ENCODE peak calls at places on chromosome 15, in seven cellular contexts. One of them, this sample, is unnamed.

GRCh38 chr15:31083394-31083790 is 18.1 kb downstream of the TRPM1 start:
- DNase-seq in A673: no peak
- DNase-seq in IMR-90: no peak
- DNase-seq in CD4-positive, alpha-beta T cell: no peak
- DNase-seq in heart left ventricle: no peak
- DNase-seq in upper lobe of right lung: no peak
- DNase-seq in neuronal stem cell: no peak
- DNase-seq in this sample: no peak

GRCh38 chr15:61499371-61499770 is 270.3 kb upstream of the RORA start:
- DNase-seq in A673: no peak
- DNase-seq in IMR-90: no peak
- DNase-seq in CD4-positive, alpha-beta T cell: no peak
- DNase-seq in heart left ventricle: no peak
- DNase-seq in upper lobe of right lung: no peak
- DNase-seq in neuronal stem cell: no peak
- DNase-seq in this sample: no peak

GRCh38 chr15:67023517-67024321 is 41.7 kb upstream of the SMAD3 start:
- DNase-seq in A673: no peak
- DNase-seq in IMR-90: no peak
- DNase-seq in CD4-positive, alpha-beta T cell: no peak
- DNase-seq in heart left ventricle: no peak
- DNase-seq in upper lobe of right lung: no peak
- DNase-seq in neuronal stem cell: no peak
- DNase-seq in this sample: no peak

GRCh38 chr15:66995257-66995656 is 70.1 kb upstream of the SMAD3 start:
- DNase-seq in A673: no peak
- DNase-seq in IMR-90: peak
- DNase-seq in CD4-positive, alpha-beta T cell: no peak
- DNase-seq in heart left ventricle: no peak
- DNase-seq in upper lobe of right lung: no peak
- DNase-seq in neuronal stem cell: no peak
- DNase-seq in this sample: no peak

GRCh38 chr15:89912145-89912673 is 543 bp downstream of the ARPIN start:
- DNase-seq in A673: no peak
- DNase-seq in IMR-90: no peak
- DNase-seq in CD4-positive, alpha-beta T cell: no peak
- DNase-seq in heart left ventricle: peak
- DNase-seq in upper lobe of right lung: peak
- DNase-seq in neuronal stem cell: peak
- DNase-seq in this sample: no peak

GRCh38 chr15:76011611-76012010 is 613 bp downstream of the NRG4 start:
- DNase-seq in A673: no peak
- DNase-seq in IMR-90: no peak
- DNase-seq in CD4-positive, alpha-beta T cell: no peak
- DNase-seq in heart left ventricle: no peak
- DNase-seq in upper lobe of right lung: no peak
- DNase-seq in neuronal stem cell: no peak
- DNase-seq in this sample: no peak

GRCh38 chr15:67025719-67026118 is 39.7 kb upstream of the SMAD3 start:
- DNase-seq in A673: peak
- DNase-seq in IMR-90: peak
- DNase-seq in CD4-positive, alpha-beta T cell: no peak
- DNase-seq in heart left ventricle: peak
- DNase-seq in upper lobe of right lung: no peak
- DNase-seq in neuronal stem cell: no peak
- DNase-seq in this sample: no peak

GRCh38 chr15:101481917-101482525 is 7.5 kb downstream of the PCSK6 start:
- DNase-seq in A673: no peak
- DNase-seq in IMR-90: no peak
- DNase-seq in CD4-positive, alpha-beta T cell: no peak
- DNase-seq in heart left ventricle: no peak
- DNase-seq in upper lobe of right lung: no peak
- DNase-seq in neuronal stem cell: no peak
- DNase-seq in this sample: no peak

GRCh38 chr15:25022233-25022632 is 67.4 kb downstream of the SNRPN start:
- DNase-seq in A673: no peak
- DNase-seq in IMR-90: peak
- DNase-seq in CD4-positive, alpha-beta T cell: no peak
- DNase-seq in heart left ventricle: no peak
- DNase-seq in upper lobe of right lung: no peak
- DNase-seq in neuronal stem cell: no peak
- DNase-seq in this sample: no peak

GRCh38 chr15:76282451-76282850 is 28.8 kb downstream of the ETFA start:
- DNase-seq in A673: no peak
- DNase-seq in IMR-90: no peak
- DNase-seq in CD4-positive, alpha-beta T cell: no peak
- DNase-seq in heart left ventricle: no peak
- DNase-seq in upper lobe of right lung: no peak
- DNase-seq in neuronal stem cell: no peak
- DNase-seq in this sample: no peak

GRCh38 chr15:29970402-29970695 is 112.4 kb upstream of the GOLGA8J start:
- DNase-seq in A673: no peak
- DNase-seq in IMR-90: no peak
- DNase-seq in CD4-positive, alpha-beta T cell: no peak
- DNase-seq in heart left ventricle: no peak
- DNase-seq in upper lobe of right lung: no peak
- DNase-seq in neuronal stem cell: no peak
- DNase-seq in this sample: no peak

GRCh38 chr15:80906159-80906775 is 83.4 kb downstream of the MESD start:
- DNase-seq in A673: no peak
- DNase-seq in IMR-90: peak
- DNase-seq in CD4-positive, alpha-beta T cell: no peak
- DNase-seq in heart left ventricle: no peak
- DNase-seq in upper lobe of right lung: no peak
- DNase-seq in neuronal stem cell: no peak
- DNase-seq in this sample: no peak

GRCh38 chr15:40092416-40093223 is 16.1 kb downstream of the BMF start:
- DNase-seq in A673: peak
- DNase-seq in IMR-90: peak
- DNase-seq in CD4-positive, alpha-beta T cell: no peak
- DNase-seq in heart left ventricle: peak
- DNase-seq in upper lobe of right lung: peak
- DNase-seq in neuronal stem cell: no peak
- DNase-seq in this sample: peak

GRCh38 chr15:94523873-94524272 is 292.5 kb downstream of the MCTP2 start:
- DNase-seq in A673: no peak
- DNase-seq in IMR-90: no peak
- DNase-seq in CD4-positive, alpha-beta T cell: no peak
- DNase-seq in heart left ventricle: no peak
- DNase-seq in upper lobe of right lung: no peak
- DNase-seq in neuronal stem cell: no peak
- DNase-seq in this sample: no peak

GRCh38 chr15:55993804-55994539 is 560 bp upstream of the NEDD4 start:
- DNase-seq in A673: peak
- DNase-seq in IMR-90: peak
- DNase-seq in CD4-positive, alpha-beta T cell: no peak
- DNase-seq in heart left ventricle: no peak
- DNase-seq in upper lobe of right lung: no peak
- DNase-seq in neuronal stem cell: peak
- DNase-seq in this sample: no peak

GRCh38 chr15:96047255-96047931 is 283.1 kb upstream of the NR2F2 start:
- DNase-seq in A673: no peak
- DNase-seq in IMR-90: peak
- DNase-seq in CD4-positive, alpha-beta T cell: no peak
- DNase-seq in heart left ventricle: peak
- DNase-seq in upper lobe of right lung: no peak
- DNase-seq in neuronal stem cell: no peak
- DNase-seq in this sample: no peak

GRCh38 chr15:82297546-82297945 is 34.9 kb downstream of the SAXO2 start:
- DNase-seq in A673: no peak
- DNase-seq in IMR-90: no peak
- DNase-seq in CD4-positive, alpha-beta T cell: no peak
- DNase-seq in heart left ventricle: no peak
- DNase-seq in upper lobe of right lung: peak
- DNase-seq in neuronal stem cell: no peak
- DNase-seq in this sample: no peak

GRCh38 chr15:85396554-85396953 is 16.2 kb downstream of the AKAP13 start:
- DNase-seq in A673: no peak
- DNase-seq in IMR-90: no peak
- DNase-seq in CD4-positive, alpha-beta T cell: no peak
- DNase-seq in heart left ventricle: no peak
- DNase-seq in upper lobe of right lung: no peak
- DNase-seq in neuronal stem cell: no peak
- DNase-seq in this sample: no peak

GRCh38 chr15:85394552-85395333 is 14.3 kb downstream of the AKAP13 start:
- DNase-seq in A673: no peak
- DNase-seq in IMR-90: no peak
- DNase-seq in CD4-positive, alpha-beta T cell: no peak
- DNase-seq in heart left ventricle: no peak
- DNase-seq in upper lobe of right lung: no peak
- DNase-seq in neuronal stem cell: no peak
- DNase-seq in this sample: no peak

GRCh38 chr15:85397926-85398325 is 17.5 kb downstream of the AKAP13 start:
- DNase-seq in A673: no peak
- DNase-seq in IMR-90: no peak
- DNase-seq in CD4-positive, alpha-beta T cell: no peak
- DNase-seq in heart left ventricle: no peak
- DNase-seq in upper lobe of right lung: no peak
- DNase-seq in neuronal stem cell: no peak
- DNase-seq in this sample: no peak

GRCh38 chr15:85398822-85399221 is 18.4 kb downstream of the AKAP13 start:
- DNase-seq in A673: no peak
- DNase-seq in IMR-90: no peak
- DNase-seq in CD4-positive, alpha-beta T cell: no peak
- DNase-seq in heart left ventricle: no peak
- DNase-seq in upper lobe of right lung: no peak
- DNase-seq in neuronal stem cell: no peak
- DNase-seq in this sample: no peak

GRCh38 chr15:85397151-85397550 is 16.7 kb downstream of the AKAP13 start:
- DNase-seq in A673: no peak
- DNase-seq in IMR-90: no peak
- DNase-seq in CD4-positive, alpha-beta T cell: no peak
- DNase-seq in heart left ventricle: no peak
- DNase-seq in upper lobe of right lung: no peak
- DNase-seq in neuronal stem cell: no peak
- DNase-seq in this sample: no peak
- H3K27ac ChIP-seq in A673: no peak
- H3K27ac ChIP-seq in IMR-90: no peak
- H3K27ac ChIP-seq in CD4-positive, alpha-beta T cell: no peak
- H3K27ac ChIP-seq in heart left ventricle: no peak
- H3K27ac ChIP-seq in upper lobe of right lung: no peak
- H3K27ac ChIP-seq in neuronal stem cell: no peak
- H3K27ac ChIP-seq in this sample: no peak

GRCh38 chr15:38823272-38823671 is 258.7 kb upstream of the RASGRP1 start:
- DNase-seq in A673: no peak
- DNase-seq in IMR-90: no peak
- DNase-seq in CD4-positive, alpha-beta T cell: no peak
- DNase-seq in heart left ventricle: no peak
- DNase-seq in upper lobe of right lung: no peak
- DNase-seq in neuronal stem cell: no peak
- DNase-seq in this sample: no peak

GRCh38 chr15:38824719-38825118 is 260.1 kb upstream of the RASGRP1 start:
- DNase-seq in A673: no peak
- DNase-seq in IMR-90: no peak
- DNase-seq in CD4-positive, alpha-beta T cell: no peak
- DNase-seq in heart left ventricle: no peak
- DNase-seq in upper lobe of right lung: no peak
- DNase-seq in neuronal stem cell: no peak
- DNase-seq in this sample: no peak

GRCh38 chr15:38826880-38827279 is 262.3 kb upstream of the RASGRP1 start:
- DNase-seq in A673: no peak
- DNase-seq in IMR-90: peak
- DNase-seq in CD4-positive, alpha-beta T cell: no peak
- DNase-seq in heart left ventricle: no peak
- DNase-seq in upper lobe of right lung: no peak
- DNase-seq in neuronal stem cell: no peak
- DNase-seq in this sample: no peak

GRCh38 chr15:38828031-38828532 is 263.5 kb upstream of the RASGRP1 start:
- DNase-seq in A673: no peak
- DNase-seq in IMR-90: peak
- DNase-seq in CD4-positive, alpha-beta T cell: no peak
- DNase-seq in heart left ventricle: no peak
- DNase-seq in upper lobe of right lung: no peak
- DNase-seq in neuronal stem cell: no peak
- DNase-seq in this sample: no peak

GRCh38 chr15:38829086-38829485 is 264.5 kb upstream of the RASGRP1 start:
- DNase-seq in A673: no peak
- DNase-seq in IMR-90: no peak
- DNase-seq in CD4-positive, alpha-beta T cell: no peak
- DNase-seq in heart left ventricle: no peak
- DNase-seq in upper lobe of right lung: no peak
- DNase-seq in neuronal stem cell: no peak
- DNase-seq in this sample: no peak
- H3K27ac ChIP-seq in A673: no peak
- H3K27ac ChIP-seq in IMR-90: no peak
- H3K27ac ChIP-seq in CD4-positive, alpha-beta T cell: no peak
- H3K27ac ChIP-seq in heart left ventricle: no peak
- H3K27ac ChIP-seq in upper lobe of right lung: no peak
- H3K27ac ChIP-seq in neuronal stem cell: no peak
- H3K27ac ChIP-seq in this sample: no peak

DNA sequence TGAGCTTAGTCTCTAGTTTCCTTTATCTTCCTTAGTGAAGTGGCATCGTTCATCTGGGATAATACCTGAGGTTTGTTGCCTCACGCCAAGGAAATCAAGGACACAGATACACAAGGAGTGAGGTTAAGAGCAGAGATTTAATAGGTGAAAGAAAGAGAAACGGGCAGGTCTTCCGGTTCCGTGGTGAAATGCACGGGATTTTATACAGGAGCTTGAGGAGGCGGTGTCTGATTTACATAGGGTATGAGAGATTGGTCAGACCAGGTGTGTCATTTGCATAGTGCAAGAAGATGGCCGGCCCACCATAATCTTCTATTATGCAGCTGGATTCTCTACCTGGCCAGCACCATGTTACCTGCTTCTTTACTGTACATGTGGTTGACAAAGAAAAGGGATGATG is 17.2 kb downstream of the ARRDC4 start:
- DNase-seq in A673: no peak
- DNase-seq in IMR-90: no peak
- DNase-seq in CD4-positive, alpha-beta T cell: no peak
- DNase-seq in heart left ventricle: no peak
- DNase-seq in upper lobe of right lung: no peak
- DNase-seq in neuronal stem cell: no peak
- DNase-seq in this sample: no peak
- H3K27ac ChIP-seq in A673: no peak
- H3K27ac ChIP-seq in IMR-90: no peak
- H3K27ac ChIP-seq in CD4-positive, alpha-beta T cell: no peak
- H3K27ac ChIP-seq in heart left ventricle: no peak
- H3K27ac ChIP-seq in upper lobe of right lung: no peak
- H3K27ac ChIP-seq in neuronal stem cell: no peak
- H3K27ac ChIP-seq in this sample: no peak

DNA sequence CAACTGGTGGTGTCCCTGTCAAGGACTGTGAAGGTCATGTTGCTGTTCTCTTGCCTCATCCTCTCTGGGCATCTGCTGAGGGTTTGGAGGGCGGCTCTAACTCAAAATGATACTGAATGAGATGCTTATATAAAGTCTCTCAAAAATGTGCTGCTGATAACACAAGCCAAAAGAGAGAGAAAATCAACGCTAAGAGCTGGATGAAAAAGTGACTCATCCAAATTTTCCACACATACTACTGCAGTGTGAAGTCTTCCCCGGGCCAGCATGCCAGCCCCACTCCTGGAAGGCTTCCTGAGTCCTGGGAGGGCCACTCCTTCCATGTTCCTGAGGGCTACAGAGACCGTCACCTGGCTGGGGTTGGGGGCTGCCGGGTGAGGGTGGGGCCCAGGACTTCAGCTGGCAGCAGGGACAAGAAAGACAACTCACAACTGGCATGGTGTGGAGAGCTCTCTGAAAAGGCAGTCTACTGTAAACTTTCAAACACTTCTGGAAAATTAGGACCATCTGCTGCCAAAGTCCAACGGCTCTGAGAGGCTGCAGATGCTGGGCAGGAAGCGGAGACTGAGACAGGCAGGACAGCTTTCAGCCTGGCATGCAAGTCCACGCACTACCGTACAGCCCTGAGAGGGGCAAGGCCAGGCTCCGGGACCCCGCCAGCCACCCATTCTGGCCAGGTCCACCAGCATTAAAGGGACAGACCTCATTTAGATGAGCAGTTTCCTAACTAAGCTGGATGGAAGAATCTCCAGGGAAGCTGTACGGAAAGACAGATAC is 200.3 kb downstream of the ADAMTS17 start:
- DNase-seq in A673: no peak
- DNase-seq in IMR-90: no peak
- DNase-seq in CD4-positive, alpha-beta T cell: no peak
- DNase-seq in heart left ventricle: no peak
- DNase-seq in upper lobe of right lung: no peak
- DNase-seq in neuronal stem cell: no peak
- DNase-seq in this sample: no peak
- H3K27ac ChIP-seq in A673: no peak
- H3K27ac ChIP-seq in IMR-90: no peak
- H3K27ac ChIP-seq in CD4-positive, alpha-beta T cell: no peak
- H3K27ac ChIP-seq in heart left ventricle: no peak
- H3K27ac ChIP-seq in upper lobe of right lung: no peak
- H3K27ac ChIP-seq in neuronal stem cell: no peak
- H3K27ac ChIP-seq in this sample: no peak

This sample was measured in Peyer's patch.